ENCODE peak calls at places on chromosomes 7 and 10, in six cellular contexts. E is brain microvascular endothelial cell, W is tibial artery, T is neural progenitor cell, S is cardiac muscle cell, K is prostate gland. B is an unnamed sample.

GRCh38 chr7:121605297-121605640 is 209.2 kb upstream of the FAM3C start:
- DNase-seq in W (no peak), K (no peak), T (no peak), E (peak; percentile 45), S (peak; percentile 49), B (peak; percentile 53)

GRCh38 chr10:63760708-63761047 is 239.5 kb downstream of the REEP3 start:
- DNase-seq in S (no peak), W (no peak), T (no peak), K (no peak), E (no peak), B (no peak)

GRCh38 chr10:122282253-122282671 is 11.2 kb downstream of the BTBD16 start:
- DNase-seq in S (peak; percentile 24), K (no peak), E (peak; percentile 34), W (peak; percentile 79), T (no peak), B (peak; percentile 49)

GRCh38 chr7:147678943-147679342 is 911.6 kb upstream of the C7orf33 start:
- DNase-seq in T (no peak), W (no peak), K (no peak), E (no peak), S (no peak), B (no peak)

GRCh38 chr7:146773506-146773905 is 656.9 kb downstream of the CNTNAP2 start:
- DNase-seq in T (no peak), W (no peak), E (peak; percentile 23), S (no peak), K (no peak), B (no peak)

GRCh38 chr7:82018226-82018625 is 248.4 kb upstream of the HGF start:
- DNase-seq in S (no peak), W (no peak), E (no peak), K (no peak), T (no peak), B (no peak)

GRCh38 chr7:28990200-28990960 is 32.2 kb upstream of the TRIL start:
- DNase-seq in T (peak; percentile 20), S (peak; percentile 58), W (peak; percentile 77), E (peak; percentile 34), K (no peak), B (no peak)

GRCh38 chr7:151317936-151318335 is 23.7 kb upstream of the NUB1 start:
- DNase-seq in W (no peak), T (no peak), K (no peak), E (no peak), S (no peak), B (no peak)

GRCh38 chr7:17965600-17965999 is 25.3 kb upstream of the SNX13 start:
- DNase-seq in S (peak; percentile 21), E (peak; percentile 84), T (no peak), K (no peak), W (no peak), B (peak; percentile 86)

GRCh38 chr7:8177109-8177933 is 84.6 kb downstream of the ICA1 start:
- DNase-seq in W (no peak), K (no peak), T (no peak), E (no peak), S (no peak), B (no peak)

GRCh38 chr7:105760549-105761447 is 115.6 kb downstream of the ATXN7L1 start:
- DNase-seq in W (no peak), E (no peak), K (no peak), T (no peak), S (peak; percentile 35), B (peak; percentile 62)

GRCh38 chr10:1198453-1199344 is 142.5 kb downstream of the WDR37 start:
- DNase-seq in E (no peak), K (no peak), S (no peak), W (no peak), T (peak; percentile 41), B (no peak)

GRCh38 chr7:19410096-19410495 is 264.9 kb upstream of the FERD3L start:
- DNase-seq in E (no peak), S (peak; percentile 67), K (no peak), T (no peak), W (no peak), B (no peak)

GRCh38 chr7:98877692-98878364 is 504 bp upstream of the TRRAP start:
- DNase-seq in W (no peak), K (no peak), E (no peak), T (no peak), S (no peak), B (no peak)

GRCh38 chr7:80721880-80722595 is 83.6 kb downstream of the CD36 start:
- DNase-seq in K (no peak), E (peak; percentile 82), S (peak; percentile 87), W (no peak), T (peak; percentile 29), B (peak; percentile 90)

GRCh38 chr10:9097206-9097990 is 1042.9 kb downstream of the GATA3 start:
- DNase-seq in W (no peak), K (no peak), S (no peak), E (no peak), T (peak; percentile 16), B (peak; percentile 11)

GRCh38 chr7:70637726-70638125 is 494.2 kb upstream of the GALNT17 start:
- DNase-seq in K (no peak), T (no peak), E (no peak), S (no peak), W (no peak), B (no peak)

GRCh38 chr10:26566525-26567348 is 128.6 kb downstream of the APBB1IP start:
- DNase-seq in S (peak; percentile 2), W (no peak), K (no peak), T (peak; percentile 48), E (no peak), B (no peak)

GRCh38 chr7:23893172-23893941 is 183.3 kb downstream of the STK31 start:
- DNase-seq in W (no peak), E (peak; percentile 63), S (peak; percentile 70), K (no peak), T (peak; percentile 4), B (peak; percentile 13)

GRCh38 chr10:30383366-30383765 is 34.3 kb upstream of the MTPAP start:
- DNase-seq in E (no peak), S (peak; percentile 46), T (no peak), K (no peak), W (no peak), B (no peak)

GRCh38 chr10:131575877-131576276 is 264.4 kb upstream of the TCERG1L start:
- DNase-seq in W (peak; percentile 35), K (no peak), E (no peak), S (no peak), T (no peak), B (no peak)

GRCh38 chr10:18571780-18572179 is 79.6 kb downstream of the NSUN6 start:
- DNase-seq in S (no peak), T (no peak), E (no peak), K (no peak), W (no peak), B (no peak)

DNA sequence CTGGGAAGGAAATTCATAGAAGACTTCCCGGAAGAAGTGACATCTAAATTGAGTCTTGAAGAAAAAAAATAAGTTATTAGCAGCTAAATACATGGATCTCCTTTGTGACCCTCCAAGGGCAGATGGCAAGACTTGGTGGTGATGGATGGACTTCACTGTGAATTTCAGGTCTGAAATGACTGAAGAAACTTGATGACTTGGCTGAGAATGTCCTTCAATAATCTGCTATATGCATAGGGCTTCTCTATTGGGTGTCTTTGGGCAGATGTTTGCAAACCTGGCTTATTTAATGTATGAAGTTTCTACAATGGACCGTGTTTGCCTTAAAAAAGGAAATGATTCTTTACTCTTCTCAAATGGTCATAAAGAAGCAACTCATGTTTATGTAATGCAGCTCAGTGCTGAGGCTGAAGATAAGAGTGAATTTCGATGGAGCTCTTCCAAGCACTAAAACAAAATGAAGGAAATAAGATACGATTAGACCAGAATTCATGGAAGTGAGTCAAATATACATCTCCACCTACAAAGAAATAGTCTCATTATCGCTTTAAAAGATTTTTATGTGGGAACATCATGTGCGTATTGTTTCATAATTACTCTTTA is 116.6 kb upstream of the WDR11 start:
- DNase-seq in E (no peak), K (no peak), T (no peak), S (peak; percentile 33), W (no peak), B (no peak)
- H3K4me3 ChIP-seq in E (no peak overlapping the region), K (no peak overlapping the region), T (no peak overlapping the region), S (no peak overlapping the region), W (no peak overlapping the region), B (no peak overlapping the region)

GRCh38 chr7:22481726-22482125 is 18.3 kb downstream of the STEAP1B start:
- DNase-seq in K (no peak), T (no peak), S (peak; percentile 13), E (no peak), W (no peak), B (peak; percentile 71)
- TF ChIP-seq CTCF in K (no peak), T (no peak), S (no peak), E (no peak), W (no peak), B (no peak)

DNA sequence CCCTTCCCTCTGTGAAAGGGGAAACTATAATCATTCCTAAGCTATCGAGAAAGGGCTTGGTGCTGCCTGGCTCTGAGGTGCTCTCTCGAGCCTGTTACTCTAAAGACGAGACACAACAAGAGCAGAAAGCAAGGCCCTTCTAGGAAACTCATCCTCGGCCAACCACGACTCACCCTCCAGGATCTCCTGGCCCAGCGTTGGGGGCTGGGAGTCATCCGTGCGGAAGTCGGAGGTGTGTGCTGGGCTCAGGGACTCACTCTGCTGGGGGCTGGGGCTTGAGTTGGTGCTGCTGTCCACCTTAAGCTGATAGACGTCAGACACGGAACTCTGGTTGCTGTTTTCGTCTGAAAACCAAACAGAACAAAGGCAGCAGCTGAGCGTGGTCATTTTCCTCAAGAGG is 17.6 kb upstream of the BAZ1B start:
- DNase-seq in S (no peak), K (no peak), T (no peak), W (no peak), E (no peak), B (no peak)
- H3K36me3 ChIP-seq in S (peaks cover 47% of the 10 kb centered on the region), K (peaks cover 15% of the 10 kb centered on the region), T (peaks cover 5% of the 10 kb centered on the region), W (peaks cover 88% of the 10 kb centered on the region), E (peaks cover 59% of the 10 kb centered on the region), B (peaks cover 26% of the 10 kb centered on the region)

DNA sequence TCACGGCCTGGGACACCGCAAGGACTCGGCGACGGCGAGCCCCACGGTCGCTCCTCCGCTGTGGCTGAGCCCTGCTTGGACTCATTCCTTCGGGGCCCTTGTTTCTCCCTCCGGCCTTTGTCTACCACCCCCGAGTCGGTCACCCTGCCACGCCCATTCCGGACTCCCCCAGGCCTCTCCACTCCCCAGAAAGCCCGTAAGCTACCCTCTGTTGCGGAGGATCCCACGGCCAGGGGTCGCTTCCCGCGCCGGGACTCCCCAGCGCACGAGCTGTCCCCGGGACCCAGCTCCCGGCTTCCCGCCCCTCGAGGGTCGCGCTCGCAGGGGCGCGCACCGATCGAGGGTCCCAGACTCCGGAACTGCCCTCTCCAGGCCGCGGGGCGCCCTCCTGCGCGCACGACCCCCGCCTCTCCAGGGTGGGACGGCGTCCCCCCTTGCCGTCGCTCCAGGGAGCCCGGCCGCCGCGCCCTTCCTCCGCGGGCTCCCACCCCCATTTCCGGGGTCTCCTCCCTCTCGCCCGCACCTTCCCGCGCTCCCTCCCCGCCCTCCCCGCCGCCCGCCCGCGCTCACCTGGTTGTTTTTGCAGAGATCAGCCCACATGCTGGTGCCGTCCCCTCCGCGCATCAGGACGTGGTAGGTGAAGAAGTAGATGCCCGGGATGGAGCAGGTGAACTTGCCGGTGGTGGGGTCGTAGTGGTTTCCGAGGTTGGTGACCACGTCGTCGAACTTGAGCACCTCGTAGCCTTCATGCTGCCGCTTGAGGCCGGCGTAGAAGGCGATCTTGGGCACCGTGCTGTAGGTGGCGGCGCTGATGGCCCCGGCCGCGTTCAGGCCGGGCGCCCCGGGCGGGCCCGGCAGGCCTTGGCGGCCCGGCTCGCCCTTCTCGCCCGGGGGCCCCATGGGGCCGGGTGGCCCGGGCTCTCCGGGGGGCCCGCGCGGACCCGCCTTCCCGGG is 1.5 kb downstream of the C1QL3 start:
- DNase-seq in T (peak; percentile 35), E (no peak), W (no peak), S (no peak), K (no peak), B (no peak)
- H3K4me3 ChIP-seq in T (peak overlapping the region; percentile 82), E (peak overlapping the region; percentile 16), W (peak overlapping the region; percentile 49), S (peak overlapping the region; percentile 54), K (peak overlapping the region; percentile 40), B (no peak overlapping the region)

B was measured in bronchial epithelial cell.